ENCODE peak calls at places on chromosome 15, in nine cellular contexts. R, S, Z, X, O, J, U, M and Y are unnamed samples.

GRCh38 chr15:51884517-51885236 is 55.2 kb downstream of the TMOD3 start:
- DNase-seq in R (no peak), S (no peak), Z (peak), X (no peak), O (no peak), J (no peak), U (no peak), M (no peak), Y (no peak)

GRCh38 chr15:96285306-96285705 is 45.2 kb upstream of the NR2F2 start:
- DNase-seq in R (no peak), S (no peak), Z (peak), X (peak), O (no peak), J (no peak), U (no peak), M (peak), Y (no peak)

GRCh38 chr15:98085003-98085639 is 124.6 kb downstream of the ARRDC4 start:
- DNase-seq in R (peak), S (no peak), Z (peak), X (peak), O (peak), J (peak), U (peak), M (peak), Y (peak)

GRCh38 chr15:70853855-70854668 is at the start of gene LARP6:
- DNase-seq in R (peak), S (no peak), Z (peak), X (no peak), O (peak), J (peak), U (no peak), M (peak), Y (peak)

GRCh38 chr15:85162237-85162636 is 180.6 kb downstream of the PDE8A start:
- DNase-seq in R (no peak), S (no peak), Z (no peak), X (no peak), O (no peak), J (no peak), U (no peak), M (no peak), Y (no peak)

GRCh38 chr15:58445861-58446260 is 14.1 kb downstream of the LIPC start:
- DNase-seq in R (no peak), S (no peak), Z (no peak), X (no peak), O (no peak), J (no peak), U (no peak), M (no peak), Y (no peak)

GRCh38 chr15:85379403-85380131 is 836 bp upstream of the AKAP13 start:
- DNase-seq in R (no peak), S (no peak), Z (peak), X (peak), O (peak), J (no peak), U (peak), M (peak), Y (no peak)

GRCh38 chr15:71202712-71203111 is 87.4 kb downstream of the THSD4 start:
- DNase-seq in R (no peak), S (no peak), Z (no peak), X (no peak), O (no peak), J (no peak), U (no peak), M (no peak), Y (no peak)

GRCh38 chr15:69491051-69491505 is 38.5 kb downstream of the RPLP1 start:
- DNase-seq in R (no peak), S (peak), Z (no peak), X (no peak), O (no peak), J (peak), U (no peak), M (no peak), Y (no peak)

GRCh38 chr15:72751751-72752455 is 31.7 kb downstream of the ADPGK start:
- DNase-seq in R (no peak), S (no peak), Z (peak), X (no peak), O (no peak), J (no peak), U (no peak), M (peak), Y (no peak)

GRCh38 chr15:75153084-75153483 is 48.6 kb upstream of the C15orf39 start:
- DNase-seq in R (peak), S (no peak), Z (peak), X (peak), O (no peak), J (no peak), U (no peak), M (peak), Y (no peak)

GRCh38 chr15:77144492-77145070 is 73.7 kb upstream of the TSPAN3 start:
- DNase-seq in R (no peak), S (no peak), Z (peak), X (peak), O (peak), J (no peak), U (no peak), M (no peak), Y (no peak)

GRCh38 chr15:94075349-94075748 is 156.0 kb upstream of the MCTP2 start:
- DNase-seq in R (no peak), S (peak), Z (peak), X (no peak), O (peak), J (peak), U (peak), M (peak), Y (no peak)
- H3K27ac ChIP-seq in R (no peak), S (no peak), Z (no peak), X (no peak), O (peak), J (no peak), U (no peak), M (no peak), Y (no peak)

DNA sequence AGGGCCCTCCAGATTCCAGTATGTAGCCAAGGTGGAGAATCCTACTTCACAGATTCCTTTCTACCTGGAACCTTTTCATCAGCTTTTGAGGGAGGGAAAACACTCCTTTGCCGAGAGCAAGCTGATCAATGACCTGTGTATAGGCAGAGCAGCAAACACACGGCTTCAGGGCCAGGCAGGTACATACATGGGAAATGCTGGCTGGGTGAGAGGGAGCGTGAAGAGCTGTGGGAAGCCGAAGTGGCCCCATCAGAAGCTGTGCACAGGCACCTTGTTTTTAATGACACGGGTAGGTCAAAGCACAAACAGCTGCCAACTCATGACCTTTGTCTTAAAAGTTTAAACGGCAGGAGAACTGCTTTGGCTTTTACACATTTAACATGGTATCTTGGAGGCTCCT is 25.3 kb downstream of the STARD5 start:
- DNase-seq in R (no peak), S (no peak), Z (no peak), X (no peak), O (no peak), J (no peak), U (no peak), M (no peak), Y (no peak)
- H3K4me3 ChIP-seq in R (no peak), S (no peak), Z (no peak), X (no peak), O (no peak), J (no peak), U (peak), M (no peak), Y (no peak)

GRCh38 chr15:89334510-89335288 is at the start of gene POLG:
- DNase-seq in R (peak), S (peak), Z (peak), X (peak), O (peak), J (peak), U (peak), M (peak), Y (peak)
- TF ChIP-seq CTCF in R (no peak), S (no peak), Z (no peak), X (no peak), O (no peak), J (no peak), U (no peak), M (no peak), Y (no peak)

GRCh38 chr15:65067334-65067644 is 502 bp downstream of the RASL12 start:
- DNase-seq in R (no peak), S (no peak), Z (no peak), X (no peak), O (no peak), J (no peak), U (no peak), M (no peak), Y (no peak)
- H3K27ac ChIP-seq in R (peak), S (peak), Z (no peak), X (no peak), O (no peak), J (peak), U (peak), M (no peak), Y (no peak)

GRCh38 chr15:73753250-73754130 is at the start of gene INSYN1:
- DNase-seq in R (peak), S (no peak), Z (peak), X (no peak), O (peak), J (peak), U (no peak), M (peak), Y (peak)
- H3K4me3 ChIP-seq in R (peak), S (peak), Z (peak), X (peak), O (peak), J (peak), U (peak), M (peak), Y (peak)

DNA sequence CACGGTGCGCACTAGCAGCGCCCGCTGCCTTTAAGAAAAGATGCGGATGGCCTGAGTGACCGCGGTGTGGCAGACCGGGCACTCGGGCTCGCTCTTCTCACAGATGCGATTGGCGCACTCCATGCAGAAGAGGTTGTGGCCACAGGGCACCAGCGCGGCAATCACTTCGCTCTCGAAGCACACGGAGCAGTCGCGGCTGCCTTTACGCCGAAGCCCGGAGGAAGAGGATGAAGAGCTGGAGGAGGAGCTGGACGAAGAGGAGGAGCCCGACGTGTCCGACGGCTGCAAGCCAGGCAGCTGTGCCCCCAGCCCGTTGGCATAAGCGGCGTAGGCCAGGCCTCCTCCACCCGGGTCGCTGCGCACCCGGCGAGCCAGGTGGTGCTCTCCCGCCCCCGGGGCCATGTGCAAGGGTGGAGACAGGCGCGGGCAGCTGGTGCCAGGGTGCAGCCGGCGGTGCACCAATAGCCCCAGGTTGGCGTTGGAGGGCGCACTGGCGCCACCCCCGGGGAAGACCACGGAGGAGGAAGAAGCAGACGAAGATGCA is 2.6 kb downstream of the MEX3B start:
- DNase-seq in R (no peak), S (no peak), Z (no peak), X (no peak), O (no peak), J (no peak), U (no peak), M (no peak), Y (no peak)
- TF ChIP-seq CTCF in R (no peak), S (no peak), Z (no peak), X (no peak), O (no peak), J (no peak), U (no peak), M (no peak), Y (no peak)

DNA sequence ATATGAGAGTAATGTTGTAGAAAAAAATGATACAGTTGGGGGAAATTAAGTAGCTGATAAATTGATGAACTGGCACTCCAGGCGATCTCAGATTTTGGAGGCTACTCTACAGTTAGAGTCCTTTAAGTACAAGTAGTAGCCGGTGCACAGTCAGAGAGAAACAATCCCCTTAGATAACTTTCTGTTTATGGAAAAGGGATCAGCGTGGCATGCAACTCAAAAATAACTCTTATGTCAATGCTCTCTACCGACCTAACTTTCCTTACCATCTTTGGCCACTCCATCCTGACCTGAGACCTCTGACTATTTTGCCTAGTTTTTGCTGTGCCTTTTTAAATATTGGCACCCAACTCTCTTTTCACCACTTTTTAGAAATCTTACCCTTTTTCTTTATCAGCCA is 299.6 kb downstream of the UNC13C start:
- DNase-seq in R (no peak), S (no peak), Z (no peak), X (no peak), O (no peak), J (no peak), U (no peak), M (no peak), Y (no peak)
- H3K27ac ChIP-seq in R (no peak), S (peak), Z (no peak), X (no peak), O (no peak), J (peak), U (no peak), M (no peak), Y (no peak)

DNA sequence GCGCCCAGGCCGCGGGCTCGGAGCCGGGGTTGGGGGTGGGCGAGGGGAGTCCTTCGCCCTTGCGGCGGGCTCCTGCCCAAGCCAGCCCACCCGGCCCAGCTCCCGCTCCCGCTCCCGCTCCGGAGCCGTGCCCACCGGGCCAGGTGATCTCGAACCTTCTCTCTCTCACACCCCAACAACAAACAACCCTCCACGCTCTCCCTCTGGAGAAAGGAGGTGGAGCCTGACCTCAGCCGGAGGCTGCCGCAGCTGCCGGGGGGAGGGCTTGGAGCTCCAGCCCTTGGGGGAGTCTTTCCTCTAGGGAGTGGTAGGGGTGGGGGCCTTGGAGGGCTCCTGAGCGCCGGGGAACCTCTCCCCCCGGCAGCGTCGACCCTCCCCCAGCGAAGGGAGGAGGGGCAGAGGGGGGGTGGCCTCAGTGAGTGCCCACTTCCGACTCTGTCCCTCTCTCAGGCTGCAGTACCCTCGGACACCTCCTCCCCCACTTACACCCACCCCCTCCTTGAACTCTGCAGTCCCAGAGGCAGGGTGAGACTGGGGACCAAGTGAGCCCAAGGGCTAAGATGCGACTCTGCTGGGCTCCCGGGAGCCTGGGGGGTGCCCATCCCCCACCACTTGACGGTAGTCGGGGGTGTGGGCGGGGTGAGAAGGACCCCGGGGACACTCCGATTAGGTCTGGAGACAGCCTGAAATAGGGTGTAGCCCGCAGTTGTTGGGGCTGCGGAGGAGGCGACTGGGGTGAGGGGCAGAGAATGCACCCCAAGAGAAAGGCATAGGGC is 4.4 kb upstream of the BAHD1 start:
- DNase-seq in R (no peak), S (no peak), Z (peak), X (no peak), O (peak), J (no peak), U (peak), M (peak), Y (peak)
- H3K4me3 ChIP-seq in R (peak), S (peak), Z (peak), X (peak), O (peak), J (peak), U (peak), M (no peak), Y (peak)

GRCh38 chr15:91142097-91142744 is 42.2 kb downstream of the SV2B start:
- DNase-seq in R (peak), S (no peak), Z (peak), X (no peak), O (no peak), J (no peak), U (no peak), M (peak), Y (no peak)
- TF ChIP-seq CTCF in R (peak), S (no peak), Z (peak), X (peak), O (peak), J (no peak), U (peak), M (peak), Y (peak)

DNA sequence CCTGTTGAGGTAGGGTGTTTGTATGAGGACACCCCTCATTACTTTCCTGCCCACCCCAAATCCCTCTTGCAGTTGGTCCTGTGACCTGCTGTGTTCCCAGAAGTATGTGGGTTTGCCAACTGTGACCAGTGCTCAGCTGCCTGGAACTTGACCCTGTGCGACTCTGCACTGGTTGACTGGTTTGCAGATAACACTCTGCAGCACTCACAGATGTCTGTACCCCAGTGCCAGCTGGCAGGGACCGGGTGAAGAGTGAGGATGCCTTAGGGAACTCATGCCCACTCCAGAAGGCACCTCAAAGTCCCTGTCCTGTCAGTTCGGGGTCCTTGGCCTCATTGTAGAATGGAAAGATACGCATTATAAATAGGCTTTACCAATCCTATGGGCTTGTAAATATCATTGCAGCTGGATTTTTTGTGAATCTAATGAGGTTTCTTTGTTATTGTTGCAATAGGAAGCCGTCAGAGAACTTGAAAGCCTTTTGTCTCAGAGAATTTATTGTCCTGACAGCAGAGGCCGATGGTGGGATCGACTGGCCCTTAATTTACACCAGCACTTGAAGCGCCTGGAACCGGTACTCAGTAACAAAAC is 18.2 kb downstream of the FAN1 start:
- DNase-seq in R (no peak), S (no peak), Z (no peak), X (no peak), O (no peak), J (no peak), U (no peak), M (no peak), Y (no peak)
- H3K27ac ChIP-seq in R (no peak), S (no peak), Z (no peak), X (no peak), O (peak), J (no peak), U (no peak), M (no peak), Y (no peak)